ENCODE peak calls at places on chromosome 2, in six cellular contexts. S is NCI-H1930; N is left ventricle myocardium inferior; R is activated T-helper 1 cell treated with anti-CD3 and anti-CD28 coated beads, Interleukin-2, amount 50 U/mL, for 16 hours; J is glomerular endothelial cell; P is heart left ventricle. A is an unnamed sample.

GRCh38 chr2:151671198-151671597 is 63.1 kb downstream of the NEB start:
- DNase-seq in J (no peak), R (no peak), N (no peak), S (no peak), P (no peak), A (no peak)

GRCh38 chr2:20151116-20151571 is 73.8 kb downstream of the SDC1 start:
- DNase-seq in P (no peak), R (no peak), S (no peak), J (no peak), N (no peak), A (no peak)

GRCh38 chr2:28662468-28663095 is 89.0 kb upstream of the PPP1CB start:
- DNase-seq in R (no peak), N (no peak), S (no peak), P (no peak), J (no peak), A (no peak)

GRCh38 chr2:185658766-185659165 is 79.8 kb upstream of the FSIP2 start:
- DNase-seq in S (no peak), R (no peak), N (no peak), P (no peak), J (no peak), A (no peak)

GRCh38 chr2:106638609-106639008 is 151.4 kb downstream of the CD8B2 start:
- DNase-seq in R (no peak), J (no peak), N (no peak), S (no peak), P (no peak), A (no peak)

GRCh38 chr2:30421551-30422436 is 25.3 kb upstream of the LCLAT1 start:
- DNase-seq in P (no peak), J (no peak), S (peak; percentile 23), R (no peak), N (no peak), A (no peak)

GRCh38 chr2:200130762-200131166 is 175.4 kb downstream of the MAIP1 start:
- DNase-seq in R (no peak), N (no peak), P (no peak), J (no peak), S (no peak), A (no peak)

GRCh38 chr2:214896287-214896686 is 86.8 kb upstream of the BARD1 start:
- DNase-seq in P (no peak), R (no peak), S (no peak), N (no peak), J (no peak), A (no peak)

GRCh38 chr2:230153390-230153976 is 66.3 kb downstream of the SP110 start:
- DNase-seq in N (no peak), P (no peak), S (no peak), J (no peak), R (no peak), A (no peak)

GRCh38 chr2:42906557-42907380 is 114.4 kb upstream of the HAAO start:
- DNase-seq in R (no peak), P (peak; percentile 61), S (no peak), J (no peak), N (peak; percentile 70), A (no peak)

GRCh38 chr2:121245120-121245820 is 39.7 kb downstream of the TFCP2L1 start:
- DNase-seq in R (no peak), J (no peak), N (no peak), S (no peak), P (no peak), A (no peak)

GRCh38 chr2:101380376-101380775 is 6.9 kb downstream of the CREG2 start:
- DNase-seq in J (no peak), P (peak; percentile 54), S (no peak), R (no peak), N (peak; percentile 53), A (no peak)

GRCh38 chr2:198913394-198914152 is 544.2 kb downstream of the SATB2 start:
- DNase-seq in N (no peak), S (no peak), J (no peak), P (no peak), R (no peak), A (no peak)

GRCh38 chr2:66430195-66430905 is 4.6 kb upstream of the MEIS1 start:
- DNase-seq in P (no peak), R (no peak), N (no peak), J (no peak), S (no peak), A (no peak)

GRCh38 chr2:152409691-152410597 is 75.0 kb downstream of the FMNL2 start:
- DNase-seq in N (no peak), P (no peak), R (no peak), S (no peak), J (no peak), A (no peak)

GRCh38 chr2:44938287-44939073 is 3.0 kb upstream of the SIX3 start:
- DNase-seq in R (no peak), P (no peak), N (no peak), J (no peak), S (no peak), A (no peak)

GRCh38 chr2:234788841-234789240 is 163.0 kb upstream of the SH3BP4 start:
- DNase-seq in P (no peak), S (no peak), N (no peak), R (no peak), J (no peak), A (no peak)

GRCh38 chr2:70716951-70717350 is 51.0 kb downstream of the ADD2 start:
- DNase-seq in S (no peak), R (no peak), P (no peak), N (no peak), J (no peak), A (no peak)

GRCh38 chr2:65504201-65504600 is 71.8 kb upstream of the SPRED2 start:
- DNase-seq in P (no peak), R (no peak), J (no peak), N (no peak), S (no peak), A (no peak)

GRCh38 chr2:239598011-239598731 is 197.4 kb upstream of the HDAC4 start:
- DNase-seq in N (no peak), S (no peak), R (no peak), P (peak; percentile 5), J (no peak), A (no peak)

GRCh38 chr2:2324119-2324518 is 7.0 kb downstream of the MYT1L start:
- DNase-seq in N (no peak), S (no peak), J (no peak), P (no peak), R (no peak), A (no peak)

GRCh38 chr2:232750135-232750671 is 26.2 kb downstream of the KCNJ13 start:
- DNase-seq in S (no peak), R (no peak), J (no peak), P (no peak), N (no peak), A (no peak)

GRCh38 chr2:201235865-201236811 is 24.2 kb upstream of the CASP8 start:
- DNase-seq in J (no peak), P (peak; percentile 60), R (no peak), S (peak; percentile 37), N (peak; percentile 45), A (no peak)

GRCh38 chr2:43284967-43285366 is 58.6 kb upstream of the ZFP36L2 start:
- DNase-seq in S (no peak), R (no peak), P (no peak), N (no peak), J (no peak), A (no peak)

GRCh38 chr2:71333619-71334018 is 2.0 kb downstream of the ZNF638 start:
- DNase-seq in S (no peak), R (no peak), P (no peak), J (no peak), N (no peak), A (no peak)

GRCh38 chr2:175234650-175235049 is 53.1 kb upstream of the ATP5MC3 start:
- DNase-seq in J (no peak), S (no peak), R (no peak), P (no peak), N (no peak), A (no peak)

GRCh38 chr2:219497495-219498279 is 1.0 kb upstream of the GMPPA start:
- DNase-seq in S (no peak), P (peak; percentile 92), R (no peak), N (peak; percentile 95), J (no peak), A (no peak)

GRCh38 chr2:136932700-136933099 is 167.4 kb downstream of the THSD7B start:
- DNase-seq in N (no peak), J (no peak), S (peak; percentile 16), P (no peak), R (no peak), A (no peak)

GRCh38 chr2:222410534-222410933 is 13.8 kb upstream of the SGPP2 start:
- DNase-seq in J (no peak), R (no peak), P (no peak), N (no peak), S (no peak), A (no peak)

GRCh38 chr2:120681696-120682288 is 53.9 kb upstream of the GLI2 start:
- DNase-seq in S (no peak), N (no peak), J (no peak), R (no peak), P (no peak), A (no peak)

GRCh38 chr2:71069376-71069775 is 928 bp downstream of the NAGK start:
- DNase-seq in N (no peak), S (no peak), P (no peak), R (no peak), J (no peak), A (no peak)

A was measured in cortex of kidney.